ENCODE peak calls at places on chromosomes 2 and 18, in five cellular contexts. V, S, D, B and C are unnamed samples.

GRCh38 chr2:165373322-165374025 is 96.0 kb upstream of the CSRNP3 start:
- DNase-seq in B (no peak), V (no peak), D (no peak), S (no peak), C (no peak)

GRCh38 chr2:23525137-23525765 is 140.3 kb downstream of the KLHL29 start:
- DNase-seq in V (no peak), B (no peak), D (no peak), S (no peak), C (no peak)

GRCh38 chr2:86065512-86065911 is 40.2 kb downstream of the POLR1A start:
- DNase-seq in V (no peak), B (no peak), D (no peak), S (no peak), C (no peak)

GRCh38 chr2:235647836-235648235 is 154.0 kb downstream of the AGAP1 start:
- DNase-seq in S (no peak), B (no peak), V (no peak), D (no peak), C (no peak)

GRCh38 chr2:98569197-98569793 is 39.0 kb downstream of the COA5 start:
- DNase-seq in S (no peak), D (peak; percentile 50), V (peak; percentile 58), B (peak; percentile 59), C (peak; percentile 61)

GRCh38 chr2:54838585-54839035 is 115.1 kb downstream of the EML6 start:
- DNase-seq in S (no peak), D (peak; percentile 74), B (peak; percentile 71), V (peak; percentile 76), C (peak; percentile 79)

GRCh38 chr2:54558188-54558975 is 102.3 kb downstream of the SPTBN1 start:
- DNase-seq in B (peak; percentile 91), S (peak; percentile 76), D (peak; percentile 84), V (peak; percentile 80), C (peak; percentile 85)

GRCh38 chr2:39216495-39217191 is 27.1 kb downstream of the CDKL4 start:
- DNase-seq in B (no peak), D (peak; percentile 23), V (no peak), S (no peak), C (peak; percentile 12)

GRCh38 chr2:47907097-47907781 is 941 bp upstream of the FBXO11 start:
- DNase-seq in D (peak; percentile 28), S (no peak), B (peak; percentile 20), V (peak; percentile 53), C (peak; percentile 59)

GRCh38 chr2:186543561-186544131 is 46.2 kb upstream of the ITGAV start:
- DNase-seq in S (no peak), D (peak; percentile 6), V (no peak), B (no peak), C (no peak)

GRCh38 chr2:89844221-89844943 is 1152.9 kb downstream of the RPIA start:
- DNase-seq in B (no peak), D (no peak), V (no peak), S (no peak), C (no peak)

GRCh38 chr2:237236188-237236587 is 150.5 kb downstream of the COPS8 start:
- DNase-seq in B (no peak), V (no peak), D (no peak), S (no peak), C (no peak)

GRCh38 chr2:238231251-238231793 is 8.5 kb downstream of the HES6 start:
- DNase-seq in V (no peak), B (peak; percentile 93), D (peak; percentile 83), S (peak; percentile 84), C (peak; percentile 87)

GRCh38 chr2:30371028-30371708 is 75.9 kb upstream of the LCLAT1 start:
- DNase-seq in V (no peak), S (no peak), B (no peak), D (no peak), C (no peak)

GRCh38 chr2:16700566-16701259 is 35.1 kb upstream of the CYRIA start:
- DNase-seq in D (no peak), V (no peak), S (no peak), B (no peak), C (no peak)

GRCh38 chr18:9434240-9434701 is 41.0 kb upstream of the RALBP1 start:
- DNase-seq in V (no peak), B (peak; percentile 89), S (no peak), D (no peak), C (no peak)

GRCh38 chr2:165003443-165004130 is 48.3 kb upstream of the SLC38A11 start:
- DNase-seq in B (peak; percentile 42), S (no peak), D (no peak), V (no peak), C (no peak)

GRCh38 chr18:7696846-7697245 is 129.7 kb downstream of the PTPRM start:
- DNase-seq in V (no peak), B (no peak), S (no peak), D (no peak), C (no peak)

GRCh38 chr2:177143444-177143843 is 69.2 kb upstream of the HNRNPA3 start:
- DNase-seq in S (no peak), B (peak; percentile 41), V (no peak), D (peak; percentile 56), C (no peak)

GRCh38 chr2:29000481-29000880 is 19.4 kb downstream of the TOGARAM2 start:
- DNase-seq in V (peak; percentile 58), S (no peak), B (no peak), D (no peak), C (no peak)

GRCh38 chr2:190648289-190649034 is 421 bp upstream of the NAB1 start:
- DNase-seq in D (peak; percentile 94), B (peak; percentile 85), V (peak; percentile 94), S (peak; percentile 95), C (peak; percentile 87)

GRCh38 chr2:15991231-15991630 is 50.9 kb downstream of the MYCN start:
- DNase-seq in V (no peak), S (no peak), B (no peak), D (no peak), C (no peak)

GRCh38 chr2:120161190-120161589 is 62.0 kb downstream of the TMEM185B start:
- DNase-seq in B (no peak), V (no peak), S (no peak), D (no peak), C (no peak)

GRCh38 chr2:230668184-230668938 is 44.3 kb upstream of the CAB39 start:
- DNase-seq in B (peak; percentile 26), D (no peak), S (peak; percentile 73), V (no peak), C (no peak)

GRCh38 chr18:2901405-2901989 is 54.7 kb downstream of the EMILIN2 start:
- DNase-seq in B (no peak), D (peak; percentile 65), V (no peak), S (no peak), C (no peak)

GRCh38 chr2:42342061-42342794 is 18.8 kb downstream of the COX7A2L start:
- DNase-seq in D (peak; percentile 64), V (no peak), B (no peak), S (no peak), C (peak; percentile 65)

GRCh38 chr2:69827796-69828540 is 1.5 kb upstream of the GMCL1 start:
- DNase-seq in S (no peak), V (no peak), B (no peak), D (no peak), C (no peak)

GRCh38 chr2:854460-854859 is 96.2 kb upstream of the SNTG2 start:
- DNase-seq in S (no peak), D (peak; percentile 61), B (peak; percentile 43), V (no peak), C (peak; percentile 64)

GRCh38 chr2:128465246-128466170 is 146.8 kb upstream of the HS6ST1 start:
- DNase-seq in B (peak; percentile 1), S (no peak), D (no peak), V (peak; percentile 40), C (no peak)

GRCh38 chr2:165274698-165275097 is 35.5 kb downstream of the SCN2A start:
- DNase-seq in V (no peak), D (no peak), B (no peak), S (peak; percentile 70), C (peak; percentile 17)

GRCh38 chr2:158134655-158135054 is 33.0 kb downstream of the UPP2 start:
- DNase-seq in D (peak; percentile 68), V (peak; percentile 67), B (no peak), S (no peak), C (no peak)

GRCh38 chr2:158131483-158131912 is 29.8 kb downstream of the UPP2 start:
- DNase-seq in V (no peak), S (no peak), D (no peak), B (no peak), C (no peak)

GRCh38 chr2:158130832-158131473 is 29.3 kb downstream of the UPP2 start:
- DNase-seq in B (no peak), D (peak; percentile 76), S (no peak), V (no peak), C (no peak)

GRCh38 chr2:158131919-158132566 is 30.4 kb downstream of the UPP2 start:
- DNase-seq in B (no peak), V (peak; percentile 90), S (no peak), D (peak; percentile 42), C (peak; percentile 59)

GRCh38 chr2:158134055-158134454 is 32.4 kb downstream of the UPP2 start:
- DNase-seq in B (no peak), S (no peak), V (no peak), D (no peak), C (no peak)
- H3K4me1 ChIP-seq in B (no peaks in the 10 kb centered on the region), S (no peaks in the 10 kb centered on the region), V (peaks cover 52% of the 10 kb centered on the region), D (peaks cover 37% of the 10 kb centered on the region), C (peaks cover 26% of the 10 kb centered on the region)

GRCh38 chr18:48951448-48952286 is 902 bp upstream of the SMAD7 start:
- DNase-seq in S (peak; percentile 94), V (peak; percentile 89), D (peak; percentile 96), B (peak; percentile 92), C (peak; percentile 95)
- TF ChIP-seq CTCF in S (peak; percentile 37), V (peak; percentile 25), D (peak; percentile 23), B (peak; percentile 46), C (no peak)

GRCh38 chr18:44723973-44724778 is 43.5 kb downstream of the SETBP1 start:
- DNase-seq in S (no peak), B (no peak), V (peak; percentile 56), D (no peak), C (no peak)

GRCh38 chr18:44729631-44730101 is 49.0 kb downstream of the SETBP1 start:
- DNase-seq in S (no peak), B (no peak), D (peak; percentile 71), V (no peak), C (peak; percentile 30)

GRCh38 chr18:44725300-44726096 is 44.8 kb downstream of the SETBP1 start:
- DNase-seq in S (peak; percentile 65), V (no peak), D (no peak), B (no peak), C (peak; percentile 56)

GRCh38 chr18:44723366-44723765 is 42.7 kb downstream of the SETBP1 start:
- DNase-seq in B (no peak), D (no peak), S (no peak), V (no peak), C (no peak)

DNA sequence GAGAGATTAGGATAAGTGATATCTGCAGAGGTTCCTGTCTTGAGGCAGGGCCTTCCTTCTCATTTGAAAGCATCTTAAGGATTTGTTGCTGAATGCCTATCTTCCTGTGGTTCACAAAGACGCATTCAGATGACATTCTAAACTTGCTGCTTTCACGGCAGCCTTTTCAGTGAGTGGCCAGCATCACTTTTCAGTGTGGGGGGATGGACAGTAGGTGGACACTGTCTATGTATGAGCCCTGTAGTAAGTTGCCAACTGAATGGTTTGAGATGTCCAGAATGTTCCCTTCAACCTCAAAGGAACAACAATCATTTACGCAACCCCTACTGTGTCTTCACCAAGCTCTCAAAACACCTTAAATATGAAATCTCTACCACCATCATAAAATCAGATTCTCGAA is 46.6 kb downstream of the SETBP1 start:
- DNase-seq in S (no peak), B (no peak), V (no peak), D (no peak), C (no peak)
- H3K4me1 ChIP-seq in S (peaks cover 47% of the 10 kb centered on the region), B (peaks cover 37% of the 10 kb centered on the region), V (peaks cover 27% of the 10 kb centered on the region), D (peaks cover 42% of the 10 kb centered on the region), C (peaks cover 43% of the 10 kb centered on the region)

GRCh38 chr2:99819766-99820165 is 322.6 kb downstream of the AFF3 start:
- DNase-seq in V (no peak), S (no peak), B (peak; percentile 28), D (no peak), C (no peak)
- TF ChIP-seq CTCF in V (peak; percentile 47), S (no peak), B (peak; percentile 32), D (no peak), C (peak; percentile 7)